ENCODE peak calls at places on chromosomes 7 and 10, in six cellular contexts. One of them, this sample, is unnamed. For H3K27me3, the result is how much of the 10 kb centered on the place peaks cover.

GRCh38 chr7:108001759-108002725 is 919 bp downstream of the LAMB1 start:
- DNase-seq in HL-60: no peak
- DNase-seq in small intestine: no peak
- DNase-seq in cardiac muscle cell: no peak
- DNase-seq in GM23248: peak
- DNase-seq in psoas muscle: no peak
- DNase-seq in this sample: no peak

GRCh38 chr7:130850960-130851359 is 117.0 kb upstream of the KLF14 start:
- DNase-seq in HL-60: no peak
- DNase-seq in small intestine: no peak
- DNase-seq in cardiac muscle cell: no peak
- DNase-seq in GM23248: no peak
- DNase-seq in psoas muscle: no peak
- DNase-seq in this sample: no peak

GRCh38 chr7:154914580-154915380 is 88.1 kb downstream of the PAXIP1 start:
- DNase-seq in HL-60: no peak
- DNase-seq in small intestine: no peak
- DNase-seq in cardiac muscle cell: no peak
- DNase-seq in GM23248: no peak
- DNase-seq in psoas muscle: no peak
- DNase-seq in this sample: no peak

GRCh38 chr7:78265486-78265885 is 466.9 kb downstream of the PHTF2 start:
- DNase-seq in HL-60: no peak
- DNase-seq in small intestine: no peak
- DNase-seq in cardiac muscle cell: no peak
- DNase-seq in GM23248: no peak
- DNase-seq in psoas muscle: no peak
- DNase-seq in this sample: no peak

GRCh38 chr7:80153446-80153845 is 18.8 kb downstream of the GNAI1 start:
- DNase-seq in HL-60: no peak
- DNase-seq in small intestine: no peak
- DNase-seq in cardiac muscle cell: no peak
- DNase-seq in GM23248: peak
- DNase-seq in psoas muscle: no peak
- DNase-seq in this sample: no peak

GRCh38 chr10:90168244-90168643 is 466.9 kb downstream of the KIF20B start:
- DNase-seq in HL-60: no peak
- DNase-seq in small intestine: no peak
- DNase-seq in cardiac muscle cell: no peak
- DNase-seq in GM23248: no peak
- DNase-seq in psoas muscle: no peak
- DNase-seq in this sample: no peak

GRCh38 chr7:51545131-51545530 is 228.5 kb upstream of the COBL start:
- DNase-seq in HL-60: no peak
- DNase-seq in small intestine: no peak
- DNase-seq in cardiac muscle cell: no peak
- DNase-seq in GM23248: no peak
- DNase-seq in psoas muscle: no peak
- DNase-seq in this sample: no peak

GRCh38 chr7:11557627-11558026 is 274.4 kb downstream of the THSD7A start:
- DNase-seq in HL-60: peak
- DNase-seq in small intestine: peak
- DNase-seq in cardiac muscle cell: peak
- DNase-seq in GM23248: peak
- DNase-seq in psoas muscle: no peak
- DNase-seq in this sample: no peak

GRCh38 chr7:46153951-46154787 is 233.1 kb upstream of the IGFBP3 start:
- DNase-seq in HL-60: no peak
- DNase-seq in small intestine: peak
- DNase-seq in cardiac muscle cell: no peak
- DNase-seq in GM23248: peak
- DNase-seq in psoas muscle: no peak
- DNase-seq in this sample: no peak

GRCh38 chr7:32511791-32512190 is 16.5 kb downstream of the AVL9 start:
- DNase-seq in HL-60: no peak
- DNase-seq in small intestine: no peak
- DNase-seq in cardiac muscle cell: peak
- DNase-seq in GM23248: peak
- DNase-seq in psoas muscle: no peak
- DNase-seq in this sample: no peak

GRCh38 chr10:131934769-131935168 is 34.0 kb downstream of the PPP2R2D start:
- DNase-seq in HL-60: no peak
- DNase-seq in small intestine: no peak
- DNase-seq in cardiac muscle cell: no peak
- DNase-seq in GM23248: no peak
- DNase-seq in psoas muscle: no peak
- DNase-seq in this sample: no peak

GRCh38 chr10:94224656-94225055 is 138.1 kb downstream of the NOC3L start:
- DNase-seq in HL-60: no peak
- DNase-seq in small intestine: no peak
- DNase-seq in cardiac muscle cell: no peak
- DNase-seq in GM23248: peak
- DNase-seq in psoas muscle: no peak
- DNase-seq in this sample: no peak

GRCh38 chr7:122802211-122802833 is 83.9 kb downstream of the CADPS2 start:
- DNase-seq in HL-60: no peak
- DNase-seq in small intestine: no peak
- DNase-seq in cardiac muscle cell: peak
- DNase-seq in GM23248: no peak
- DNase-seq in psoas muscle: no peak
- DNase-seq in this sample: no peak

GRCh38 chr10:21169271-21169670 is 272.2 kb upstream of the NEBL start:
- DNase-seq in HL-60: no peak
- DNase-seq in small intestine: no peak
- DNase-seq in cardiac muscle cell: no peak
- DNase-seq in GM23248: no peak
- DNase-seq in psoas muscle: no peak
- DNase-seq in this sample: no peak

GRCh38 chr7:107236857-107237256 is 68.1 kb downstream of the HBP1 start:
- DNase-seq in HL-60: no peak
- DNase-seq in small intestine: no peak
- DNase-seq in cardiac muscle cell: no peak
- DNase-seq in GM23248: no peak
- DNase-seq in psoas muscle: no peak
- DNase-seq in this sample: no peak

GRCh38 chr7:13724631-13725566 is 264.6 kb downstream of the ETV1 start:
- DNase-seq in HL-60: no peak
- DNase-seq in small intestine: no peak
- DNase-seq in cardiac muscle cell: no peak
- DNase-seq in GM23248: no peak
- DNase-seq in psoas muscle: no peak
- DNase-seq in this sample: no peak

GRCh38 chr10:38054361-38054797 is 39.8 kb upstream of the ZNF37A start:
- DNase-seq in HL-60: peak
- DNase-seq in small intestine: no peak
- DNase-seq in cardiac muscle cell: peak
- DNase-seq in GM23248: peak
- DNase-seq in psoas muscle: no peak
- DNase-seq in this sample: no peak

GRCh38 chr10:123147635-123148413 is at the start of gene HMX2:
- DNase-seq in HL-60: no peak
- DNase-seq in small intestine: no peak
- DNase-seq in cardiac muscle cell: no peak
- DNase-seq in GM23248: no peak
- DNase-seq in psoas muscle: no peak
- DNase-seq in this sample: no peak
- H3K27me3 ChIP-seq in HL-60: half or more
- H3K27me3 ChIP-seq in small intestine: under half
- H3K27me3 ChIP-seq in cardiac muscle cell: half or more
- H3K27me3 ChIP-seq in GM23248: half or more
- H3K27me3 ChIP-seq in psoas muscle: half or more
- H3K27me3 ChIP-seq in this sample: half or more

DNA sequence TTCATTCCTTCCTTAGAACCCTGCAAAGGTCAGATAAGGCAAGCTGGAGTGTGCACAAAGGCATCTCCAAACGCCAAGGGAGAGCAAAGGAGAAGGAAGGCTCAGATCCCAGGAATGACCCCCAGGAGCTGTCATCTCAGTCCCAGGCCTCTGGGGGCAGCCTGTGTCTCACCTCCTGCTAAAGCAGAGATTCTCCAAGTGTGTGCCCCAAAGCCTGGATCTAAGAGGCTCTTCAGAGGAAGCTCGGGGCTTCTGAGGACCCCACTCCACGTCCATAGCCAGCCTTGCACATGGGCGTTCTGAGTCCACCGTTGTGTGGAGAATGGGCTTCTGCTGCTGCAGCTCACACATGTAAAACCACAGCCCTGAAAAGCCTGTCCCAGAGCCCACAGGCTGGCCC is 5.1 kb upstream of the GRID1 start:
- DNase-seq in HL-60: no peak
- DNase-seq in small intestine: no peak
- DNase-seq in cardiac muscle cell: no peak
- DNase-seq in GM23248: no peak
- DNase-seq in psoas muscle: no peak
- DNase-seq in this sample: no peak
- H3K27me3 ChIP-seq in HL-60: under half
- H3K27me3 ChIP-seq in small intestine: under half
- H3K27me3 ChIP-seq in cardiac muscle cell: half or more
- H3K27me3 ChIP-seq in GM23248: under half
- H3K27me3 ChIP-seq in psoas muscle: under half
- H3K27me3 ChIP-seq in this sample: half or more

DNA sequence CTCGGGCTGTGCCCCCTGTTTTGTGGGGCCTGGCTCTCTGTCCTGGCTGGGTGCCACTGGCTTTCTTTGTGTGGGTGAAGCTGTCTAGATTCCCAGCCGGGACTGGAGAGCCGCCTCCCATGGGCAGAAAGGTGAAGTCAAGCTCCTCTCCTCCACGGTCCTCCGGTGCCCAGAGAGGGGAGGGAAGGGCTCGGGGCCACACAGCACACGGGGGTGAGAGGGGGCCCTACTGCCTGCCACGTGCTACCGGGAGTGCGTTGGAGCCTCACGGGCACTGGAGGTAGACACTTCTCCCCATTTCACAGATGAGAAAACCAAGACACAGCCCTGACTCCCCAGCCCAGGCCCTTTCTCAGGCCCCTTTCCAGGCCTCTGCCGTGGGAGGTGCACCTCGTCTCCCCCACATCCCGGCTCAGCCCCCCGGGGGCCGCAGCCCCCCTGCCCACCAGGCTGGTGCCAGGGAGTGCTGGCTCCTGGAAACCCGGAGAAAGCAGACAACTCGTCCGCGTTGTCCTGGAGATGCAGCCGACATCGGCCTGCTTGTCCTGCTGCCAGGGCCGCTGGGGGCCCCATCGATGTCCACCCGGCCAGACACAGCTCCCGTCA is 55.8 kb downstream of the UNCX start:
- DNase-seq in HL-60: no peak
- DNase-seq in small intestine: no peak
- DNase-seq in cardiac muscle cell: no peak
- DNase-seq in GM23248: no peak
- DNase-seq in psoas muscle: peak
- DNase-seq in this sample: no peak
- H3K27me3 ChIP-seq in HL-60: under half
- H3K27me3 ChIP-seq in small intestine: under half
- H3K27me3 ChIP-seq in cardiac muscle cell: under half
- H3K27me3 ChIP-seq in GM23248: under half
- H3K27me3 ChIP-seq in psoas muscle: half or more
- H3K27me3 ChIP-seq in this sample: under half

DNA sequence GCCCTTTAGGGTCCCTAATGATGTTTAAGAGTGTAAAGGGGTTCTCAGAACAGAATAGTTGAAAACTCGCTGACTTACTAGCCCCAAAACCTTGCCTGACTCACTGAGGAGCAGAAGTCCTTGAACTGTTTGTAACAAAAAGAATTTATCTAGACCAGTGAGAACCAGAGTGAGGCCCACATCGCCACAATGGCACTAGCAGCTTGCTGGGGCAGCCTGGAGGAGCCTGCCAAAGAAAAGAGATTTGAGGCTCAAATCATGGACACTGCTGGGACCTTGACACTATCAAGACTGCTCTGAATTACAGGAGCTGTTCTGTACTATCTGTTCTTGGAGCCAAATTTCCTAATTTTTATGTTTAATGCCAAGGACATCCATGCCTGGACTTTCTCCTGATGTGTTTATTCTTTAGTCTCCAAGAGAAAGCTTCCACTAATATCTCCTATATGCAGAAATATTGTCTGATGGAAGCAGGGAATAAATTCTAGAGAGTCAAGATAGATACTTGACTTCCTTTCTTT is 82.0 kb upstream of the JCAD start:
- DNase-seq in HL-60: no peak
- DNase-seq in small intestine: no peak
- DNase-seq in cardiac muscle cell: no peak
- DNase-seq in GM23248: no peak
- DNase-seq in psoas muscle: no peak
- DNase-seq in this sample: no peak
- H3K27me3 ChIP-seq in HL-60: under half
- H3K27me3 ChIP-seq in small intestine: under half
- H3K27me3 ChIP-seq in cardiac muscle cell: under half
- H3K27me3 ChIP-seq in GM23248: under half
- H3K27me3 ChIP-seq in psoas muscle: under half
- H3K27me3 ChIP-seq in this sample: under half

GRCh38 chr7:100275120-100275519 is 32.4 kb upstream of the SPDYE3 start:
- DNase-seq in HL-60: no peak
- DNase-seq in small intestine: no peak
- DNase-seq in cardiac muscle cell: no peak
- DNase-seq in GM23248: no peak
- DNase-seq in psoas muscle: no peak
- DNase-seq in this sample: no peak
- H3K27me3 ChIP-seq in HL-60: under half
- H3K27me3 ChIP-seq in small intestine: under half
- H3K27me3 ChIP-seq in cardiac muscle cell: under half
- H3K27me3 ChIP-seq in GM23248: under half
- H3K27me3 ChIP-seq in psoas muscle: under half
- H3K27me3 ChIP-seq in this sample: under half

GRCh38 chr10:72087969-72088878 is at the start of gene SPOCK2:
- DNase-seq in HL-60: no peak
- DNase-seq in small intestine: peak
- DNase-seq in cardiac muscle cell: peak
- DNase-seq in GM23248: peak
- DNase-seq in psoas muscle: peak
- DNase-seq in this sample: peak

GRCh38 chr10:72092171-72092924 is 4.0 kb upstream of the SPOCK2 start:
- DNase-seq in HL-60: no peak
- DNase-seq in small intestine: no peak
- DNase-seq in cardiac muscle cell: no peak
- DNase-seq in GM23248: no peak
- DNase-seq in psoas muscle: no peak
- DNase-seq in this sample: no peak

GRCh38 chr10:72089618-72090017 is 1.3 kb upstream of the SPOCK2 start:
- DNase-seq in HL-60: no peak
- DNase-seq in small intestine: peak
- DNase-seq in cardiac muscle cell: no peak
- DNase-seq in GM23248: no peak
- DNase-seq in psoas muscle: no peak
- DNase-seq in this sample: peak

GRCh38 chr10:72088879-72089585 is 681 bp upstream of the SPOCK2 start:
- DNase-seq in HL-60: peak
- DNase-seq in small intestine: no peak
- DNase-seq in cardiac muscle cell: peak
- DNase-seq in GM23248: peak
- DNase-seq in psoas muscle: peak
- DNase-seq in this sample: peak

GRCh38 chr10:72090326-72090725 is 2.0 kb upstream of the SPOCK2 start:
- DNase-seq in HL-60: no peak
- DNase-seq in small intestine: no peak
- DNase-seq in cardiac muscle cell: no peak
- DNase-seq in GM23248: no peak
- DNase-seq in psoas muscle: no peak
- DNase-seq in this sample: no peak
- H3K27me3 ChIP-seq in HL-60: under half
- H3K27me3 ChIP-seq in small intestine: under half
- H3K27me3 ChIP-seq in cardiac muscle cell: half or more
- H3K27me3 ChIP-seq in GM23248: under half
- H3K27me3 ChIP-seq in psoas muscle: under half
- H3K27me3 ChIP-seq in this sample: under half

This sample was measured in CD4-positive, alpha-beta T cell.